ENCODE peak calls at places on chromosome 18, in six cellular contexts. A, K, P, Q, J and G are unnamed samples.

GRCh38 chr18:47752796-47753645 is 177.4 kb downstream of the SMAD2 start:
- DNase-seq in A (no peak), K (no peak), P (no peak), Q (no peak), J (no peak), G (no peak)

GRCh38 chr18:23238152-23238531 is 102.9 kb downstream of the CABLES1 start:
- DNase-seq in A (no peak), K (no peak), P (no peak), Q (no peak), J (no peak), G (no peak)

GRCh38 chr18:46411862-46412690 is 244.9 kb downstream of the LOXHD1 start:
- DNase-seq in A (no peak), K (no peak), P (no peak), Q (no peak), J (no peak), G (no peak)

GRCh38 chr18:55234366-55235093 is 275.3 kb upstream of the CCDC68 start:
- DNase-seq in A (peak; percentile 63), K (peak; percentile 53), P (peak; percentile 47), Q (peak; percentile 79), J (peak; percentile 48), G (peak; percentile 57)

GRCh38 chr18:37578182-37578678 is 12.6 kb upstream of the CELF4 start:
- DNase-seq in A (no peak), K (no peak), P (no peak), Q (no peak), J (no peak), G (no peak)

GRCh38 chr18:53606792-53607191 is 617.7 kb downstream of the MBD2 start:
- DNase-seq in A (no peak), K (no peak), P (no peak), Q (no peak), J (no peak), G (no peak)

GRCh38 chr18:5490753-5491240 is 53.0 kb downstream of the EPB41L3 start:
- DNase-seq in A (no peak), K (no peak), P (no peak), Q (no peak), J (no peak), G (no peak)

GRCh38 chr18:13376841-13377351 is 158.3 kb downstream of the LDLRAD4 start:
- DNase-seq in A (no peak), K (no peak), P (no peak), Q (no peak), J (no peak), G (no peak)

GRCh38 chr18:57542801-57543427 is 43.6 kb downstream of the FECH start:
- DNase-seq in A (no peak), K (no peak), P (no peak), Q (no peak), J (no peak), G (no peak)

GRCh38 chr18:22363867-22364463 is 53.8 kb downstream of the CTAGE1 start:
- DNase-seq in A (no peak), K (no peak), P (no peak), Q (no peak), J (no peak), G (no peak)

GRCh38 chr18:27713727-27714080 is 463.2 kb downstream of the CDH2 start:
- DNase-seq in A (no peak), K (no peak), P (no peak), Q (no peak), J (no peak), G (no peak)

GRCh38 chr18:3595282-3596273 is 145.6 kb downstream of the TGIF1 start:
- DNase-seq in A (no peak), K (peak; percentile 82), P (peak; percentile 92), Q (peak; percentile 86), J (no peak), G (no peak)

GRCh38 chr18:9392726-9393125 is 58.2 kb downstream of the TWSG1 start:
- DNase-seq in A (no peak), K (no peak), P (no peak), Q (peak; percentile 33), J (no peak), G (no peak)

GRCh38 chr18:23237524-23238151 is 102.4 kb downstream of the CABLES1 start:
- DNase-seq in A (no peak), K (peak; percentile 81), P (no peak), Q (no peak), J (no peak), G (no peak)

GRCh38 chr18:7590800-7591560 is 23.9 kb downstream of the PTPRM start:
- DNase-seq in A (no peak), K (no peak), P (no peak), Q (no peak), J (no peak), G (no peak)

GRCh38 chr18:26164571-26164970 is 30.9 kb downstream of the PSMA8 start:
- DNase-seq in A (no peak), K (no peak), P (no peak), Q (no peak), J (no peak), G (no peak)

GRCh38 chr18:57009836-57010235 is 137.1 kb upstream of the BOD1L2 start:
- DNase-seq in A (no peak), K (no peak), P (no peak), Q (no peak), J (no peak), G (no peak)

GRCh38 chr18:8063733-8064132 is 496.6 kb downstream of the PTPRM start:
- DNase-seq in A (no peak), K (no peak), P (no peak), Q (no peak), J (no peak), G (no peak)

GRCh38 chr18:6960656-6961055 is 156.9 kb downstream of the LAMA1 start:
- DNase-seq in A (no peak), K (no peak), P (no peak), Q (no peak), J (no peak), G (no peak)

GRCh38 chr18:72375628-72376027 is 168.5 kb downstream of the CBLN2 start:
- DNase-seq in A (no peak), K (no peak), P (no peak), Q (no peak), J (no peak), G (no peak)

GRCh38 chr18:67408240-67408639 is 108.3 kb downstream of the DSEL start:
- DNase-seq in A (no peak), K (no peak), P (no peak), Q (no peak), J (no peak), G (no peak)

GRCh38 chr18:46009158-46009866 is 42.2 kb upstream of the EPG5 start:
- DNase-seq in A (no peak), K (no peak), P (no peak), Q (no peak), J (no peak), G (no peak)

GRCh38 chr18:57836557-57836956 is 33.4 kb upstream of the ATP8B1 start:
- DNase-seq in A (no peak), K (no peak), P (no peak), Q (no peak), J (no peak), G (no peak)

GRCh38 chr18:47415888-47416287 is 164.4 kb upstream of the SKOR2 start:
- DNase-seq in A (no peak), K (no peak), P (no peak), Q (no peak), J (no peak), G (peak; percentile 9)

GRCh38 chr18:23587220-23587642 is 925 bp upstream of the NPC1 start:
- DNase-seq in A (no peak), K (no peak), P (no peak), Q (no peak), J (no peak), G (no peak)

GRCh38 chr18:10660485-10660884 is 134.7 kb downstream of the NAPG start:
- DNase-seq in A (no peak), K (peak; percentile 24), P (no peak), Q (no peak), J (no peak), G (no peak)

GRCh38 chr18:26722582-26722931 is 142.9 kb downstream of the AQP4 start:
- DNase-seq in A (no peak), K (no peak), P (no peak), Q (no peak), J (no peak), G (no peak)

GRCh38 chr18:25743661-25744151 is 346.7 kb downstream of the SS18 start:
- DNase-seq in A (peak; percentile 56), K (no peak), P (no peak), Q (no peak), J (no peak), G (no peak)

GRCh38 chr18:23825978-23826405 is 136.7 kb downstream of the LAMA3 start:
- DNase-seq in A (no peak), K (no peak), P (no peak), Q (no peak), J (no peak), G (no peak)

GRCh38 chr18:8264861-8265411 is 344.3 kb upstream of the RAB12 start:
- DNase-seq in A (no peak), K (no peak), P (peak; percentile 17), Q (no peak), J (no peak), G (no peak)

GRCh38 chr18:3675446-3675845 is 225.5 kb downstream of the TGIF1 start:
- DNase-seq in A (no peak), K (no peak), P (peak; percentile 50), Q (no peak), J (no peak), G (no peak)

GRCh38 chr18:37199741-37200140 is 365.9 kb downstream of the CELF4 start:
- DNase-seq in A (no peak), K (no peak), P (no peak), Q (no peak), J (no peak), G (no peak)

GRCh38 chr18:56305583-56305982 is 332.8 kb downstream of the TXNL1 start:
- DNase-seq in A (no peak), K (no peak), P (no peak), Q (no peak), J (no peak), G (no peak)

DNA sequence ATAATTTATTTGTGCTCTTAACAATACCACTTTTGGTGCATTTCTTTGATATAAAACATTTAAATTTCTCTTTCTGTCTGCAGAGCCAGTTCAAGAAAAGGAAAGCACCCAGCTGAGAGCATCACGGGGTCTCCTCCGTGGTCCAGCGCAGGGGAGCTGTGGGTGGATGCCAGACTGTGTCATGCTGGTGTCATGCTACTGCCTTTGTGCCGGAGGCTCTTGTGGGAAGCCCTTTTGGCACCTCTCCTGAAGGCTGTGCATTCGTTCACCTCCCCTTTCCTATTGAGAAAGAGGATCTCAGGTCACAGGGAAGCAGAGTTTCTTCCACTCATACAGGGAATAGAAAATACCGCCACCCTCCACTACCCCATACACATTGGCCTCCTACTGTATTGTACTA is 450.4 kb downstream of the GALR1 start:
- DNase-seq in A (no peak), K (no peak), P (no peak), Q (no peak), J (no peak), G (no peak)
- TF ChIP-seq ZNF274 in A (no peak), K (no peak), P (no peak), Q (no peak), J (no peak), G (no peak)

GRCh38 chr18:31931886-31932240 is 11.1 kb downstream of the TRAPPC8 start:
- DNase-seq in A (no peak), K (no peak), P (no peak), Q (no peak), J (no peak), G (no peak)
- TF ChIP-seq YY1 in A (no peak), K (no peak), P (no peak), Q (no peak), J (no peak), G (no peak)

GRCh38 chr18:63683152-63683551 is 19.6 kb upstream of the SERPINB11 start:
- DNase-seq in A (peak; percentile 15), K (no peak), P (no peak), Q (no peak), J (no peak), G (peak; percentile 54)
- TF ChIP-seq ZNF274 in A (no peak), K (no peak), P (no peak), Q (no peak), J (no peak), G (no peak)

GRCh38 chr18:80115035-80115434 is 6.0 kb downstream of the ADNP2 start:
- DNase-seq in A (no peak), K (no peak), P (no peak), Q (no peak), J (no peak), G (no peak)
- TF ChIP-seq YY1 in A (no peak), K (no peak), P (no peak), Q (no peak), J (no peak), G (no peak)